ENCODE peak calls at places on chromosome 21, in seven cellular contexts. Y is kidney tubule cell; M is CD4-positive, alpha-beta memory T cell; T is cardiac muscle cell; H is mucosa of descending colon; O is HT-29; C is activated CD8-positive, alpha-beta memory T cell treated with anti-CD3 and anti-CD28 coated beads, Interleukin-2, amount 50 U/mL, for 48 hours. I is an unnamed sample.

GRCh38 chr21:38984568-38984967 is 178.8 kb downstream of the ETS2 start:
- DNase-seq in T (no peak), C (no peak), O (no peak), H (no peak), Y (no peak), M (no peak), I (no peak)

GRCh38 chr21:42094811-42095210 is 23.7 kb downstream of the UMODL1 start:
- DNase-seq in H (peak; percentile 49), C (no peak), M (no peak), O (no peak), Y (no peak), T (no peak), I (no peak)

GRCh38 chr21:44057960-44058651 is 46.0 kb downstream of the TRAPPC10 start:
- DNase-seq in C (peak; percentile 72), M (peak; percentile 56), H (no peak), T (no peak), Y (no peak), O (no peak), I (no peak)

GRCh38 chr21:26743524-26743923 is 101.7 kb downstream of the ADAMTS1 start:
- DNase-seq in H (no peak), O (no peak), C (no peak), T (peak; percentile 35), Y (no peak), M (no peak), I (no peak)

GRCh38 chr21:26849428-26850115 is 4.4 kb upstream of the ADAMTS1 start:
- DNase-seq in O (peak; percentile 26), Y (peak; percentile 64), T (peak; percentile 76), C (no peak), M (no peak), H (no peak), I (no peak)

GRCh38 chr21:25449950-25450349 is 157.3 kb downstream of the MRPL39 start:
- DNase-seq in Y (no peak), C (no peak), M (no peak), T (no peak), O (no peak), H (no peak), I (no peak)

GRCh38 chr21:33293811-33294216 is 27.6 kb downstream of the IL10RB start:
- DNase-seq in M (no peak), O (no peak), T (no peak), C (no peak), H (peak; percentile 17), Y (no peak), I (no peak)

GRCh38 chr21:44089001-44089911 is 17.9 kb upstream of the PWP2 start:
- DNase-seq in C (peak; percentile 56), Y (peak; percentile 81), T (no peak), H (peak; percentile 81), M (peak; percentile 71), O (peak; percentile 1), I (no peak)

GRCh38 chr21:33355996-33356395 is 31.2 kb downstream of the IFNAR1 start:
- DNase-seq in H (no peak), Y (no peak), C (no peak), M (no peak), O (no peak), T (no peak), I (no peak)

GRCh38 chr21:14587266-14587665 is 41.2 kb upstream of the SAMSN1 start:
- DNase-seq in H (no peak), T (no peak), O (no peak), M (no peak), C (no peak), Y (no peak), I (no peak)

GRCh38 chr21:42348762-42349161 is 2.0 kb downstream of the TFF2 start:
- DNase-seq in M (no peak), Y (no peak), O (no peak), T (no peak), H (no peak), C (no peak), I (no peak)

GRCh38 chr21:43985690-43986251 is 26.3 kb upstream of the TRAPPC10 start:
- DNase-seq in Y (no peak), T (no peak), O (no peak), M (no peak), H (peak; percentile 34), C (no peak), I (no peak)

GRCh38 chr21:38409907-38410306 is 88.4 kb downstream of the ERG start:
- DNase-seq in M (no peak), O (no peak), T (no peak), H (no peak), Y (no peak), C (no peak), I (no peak)

GRCh38 chr21:44761011-44761729 is 40.5 kb downstream of the UBE2G2 start:
- DNase-seq in M (no peak), C (no peak), O (peak; percentile 69), T (peak; percentile 30), Y (peak; percentile 30), H (no peak), I (no peak)

GRCh38 chr21:16533692-16534407 is 804.1 kb downstream of the USP25 start:
- DNase-seq in O (no peak), H (no peak), T (no peak), C (no peak), M (no peak), Y (no peak), I (no peak)

GRCh38 chr21:42567181-42567560 is 53.5 kb downstream of the SLC37A1 start:
- DNase-seq in C (peak; percentile 38), Y (no peak), M (no peak), O (no peak), H (no peak), T (no peak), I (no peak)

GRCh38 chr21:46421191-46421750 is 37.4 kb upstream of the DIP2A start:
- DNase-seq in Y (no peak), T (no peak), H (peak; percentile 29), M (no peak), O (no peak), C (no peak), I (no peak)

GRCh38 chr21:33199516-33200217 is 30.1 kb upstream of the IFNAR2 start:
- DNase-seq in M (peak; percentile 80), Y (peak; percentile 89), O (peak; percentile 89), H (no peak), T (peak; percentile 89), C (no peak), I (peak; percentile 89)

GRCh38 chr21:25733859-25734653 is 648 bp downstream of the ATP5PF start:
- DNase-seq in M (peak; percentile 7), H (no peak), O (peak; percentile 26), C (no peak), Y (peak; percentile 30), T (peak; percentile 56), I (peak; percentile 10)

GRCh38 chr21:41966341-41966833 is 12.6 kb upstream of the C2CD2 start:
- DNase-seq in O (no peak), Y (no peak), M (no peak), C (no peak), H (no peak), T (no peak), I (no peak)